ENCODE peak calls at places on chromosomes 6 and 20, in five cellular contexts. One of them, this sample, is unnamed.

GRCh38 chr20:8226106-8226505 is 94.0 kb downstream of the PLCB1 start:
- DNase-seq in H1: no peak
- DNase-seq in SK-N-SH: no peak
- DNase-seq in GM12892: no peak
- DNase-seq in K562: no peak
- DNase-seq in this sample: no peak

GRCh38 chr20:58439974-58440767 is 51.1 kb downstream of the VAPB start:
- DNase-seq in H1: no peak
- DNase-seq in SK-N-SH: no peak
- DNase-seq in GM12892: no peak
- DNase-seq in K562: no peak
- DNase-seq in this sample: no peak

GRCh38 chr20:18087054-18087453 is 29.3 kb upstream of the OVOL2 start:
- DNase-seq in H1: no peak
- DNase-seq in SK-N-SH: no peak
- DNase-seq in GM12892: no peak
- DNase-seq in K562: no peak
- DNase-seq in this sample: no peak

GRCh38 chr20:20664795-20665194 is 47.6 kb downstream of the RALGAPA2 start:
- DNase-seq in H1: no peak
- DNase-seq in SK-N-SH: peak
- DNase-seq in GM12892: no peak
- DNase-seq in K562: no peak
- DNase-seq in this sample: no peak

GRCh38 chr20:21396921-21397340 is 395 bp downstream of the NKX2-4 start:
- DNase-seq in H1: peak
- DNase-seq in SK-N-SH: peak
- DNase-seq in GM12892: no peak
- DNase-seq in K562: no peak
- DNase-seq in this sample: peak

GRCh38 chr6:43764767-43765166 is 5.2 kb upstream of the VEGFA start:
- DNase-seq in H1: no peak
- DNase-seq in SK-N-SH: no peak
- DNase-seq in GM12892: no peak
- DNase-seq in K562: no peak
- DNase-seq in this sample: no peak

GRCh38 chr6:84280030-84280429 is 52.6 kb upstream of the CEP162 start:
- DNase-seq in H1: no peak
- DNase-seq in SK-N-SH: no peak
- DNase-seq in GM12892: no peak
- DNase-seq in K562: no peak
- DNase-seq in this sample: no peak

GRCh38 chr6:43178951-43179830 is 2.8 kb upstream of the CUL9 start:
- DNase-seq in H1: no peak
- DNase-seq in SK-N-SH: no peak
- DNase-seq in GM12892: no peak
- DNase-seq in K562: peak
- DNase-seq in this sample: no peak

GRCh38 chr6:42128460-42129359 is 13.7 kb downstream of the C6orf132 start:
- DNase-seq in H1: no peak
- DNase-seq in SK-N-SH: no peak
- DNase-seq in GM12892: no peak
- DNase-seq in K562: peak
- DNase-seq in this sample: no peak

GRCh38 chr6:28330033-28330432 is 5.9 kb downstream of the ZSCAN31 start:
- DNase-seq in H1: no peak
- DNase-seq in SK-N-SH: no peak
- DNase-seq in GM12892: no peak
- DNase-seq in K562: no peak
- DNase-seq in this sample: no peak

GRCh38 chr20:49729780-49730179 is 16.1 kb upstream of the B4GALT5 start:
- DNase-seq in H1: no peak
- DNase-seq in SK-N-SH: no peak
- DNase-seq in GM12892: no peak
- DNase-seq in K562: no peak
- DNase-seq in this sample: no peak

GRCh38 chr20:45128066-45128465 is 3.8 kb upstream of the WFDC12 start:
- DNase-seq in H1: no peak
- DNase-seq in SK-N-SH: no peak
- DNase-seq in GM12892: no peak
- DNase-seq in K562: no peak
- DNase-seq in this sample: no peak

GRCh38 chr6:53159558-53159957 is 10.9 kb upstream of the GCM1 start:
- DNase-seq in H1: no peak
- DNase-seq in SK-N-SH: no peak
- DNase-seq in GM12892: no peak
- DNase-seq in K562: no peak
- DNase-seq in this sample: no peak

GRCh38 chr6:168015492-168016175 is 18.2 kb downstream of the KIF25 start:
- DNase-seq in H1: peak
- DNase-seq in SK-N-SH: no peak
- DNase-seq in GM12892: no peak
- DNase-seq in K562: no peak
- DNase-seq in this sample: no peak

GRCh38 chr20:53763707-53764415 is 170.2 kb upstream of the ZNF217 start:
- DNase-seq in H1: peak
- DNase-seq in SK-N-SH: no peak
- DNase-seq in GM12892: no peak
- DNase-seq in K562: no peak
- DNase-seq in this sample: no peak

GRCh38 chr6:123418101-123418500 is 218.6 kb downstream of the TRDN start:
- DNase-seq in H1: no peak
- DNase-seq in SK-N-SH: no peak
- DNase-seq in GM12892: no peak
- DNase-seq in K562: no peak
- DNase-seq in this sample: no peak

GRCh38 chr20:64100946-64101688 is 6.2 kb downstream of the NPBWR2 start:
- DNase-seq in H1: no peak
- DNase-seq in SK-N-SH: no peak
- DNase-seq in GM12892: no peak
- DNase-seq in K562: no peak
- DNase-seq in this sample: no peak

GRCh38 chr20:14407336-14407735 is 69.9 kb upstream of the FLRT3 start:
- DNase-seq in H1: no peak
- DNase-seq in SK-N-SH: no peak
- DNase-seq in GM12892: no peak
- DNase-seq in K562: no peak
- DNase-seq in this sample: no peak

GRCh38 chr6:55694148-55694547 is 115.2 kb upstream of the HMGCLL1 start:
- DNase-seq in H1: peak
- DNase-seq in SK-N-SH: no peak
- DNase-seq in GM12892: no peak
- DNase-seq in K562: no peak
- DNase-seq in this sample: no peak

GRCh38 chr6:28940294-28940858 is 16.6 kb upstream of the TRIM27 start:
- DNase-seq in H1: peak
- DNase-seq in SK-N-SH: peak
- DNase-seq in GM12892: no peak
- DNase-seq in K562: peak
- DNase-seq in this sample: no peak

GRCh38 chr6:103983000-103983399 is 876.7 kb downstream of the HACE1 start:
- DNase-seq in H1: no peak
- DNase-seq in SK-N-SH: peak
- DNase-seq in GM12892: no peak
- DNase-seq in K562: no peak
- DNase-seq in this sample: no peak

GRCh38 chr6:68876792-68877493 is 241.9 kb downstream of the ADGRB3 start:
- DNase-seq in H1: no peak
- DNase-seq in SK-N-SH: no peak
- DNase-seq in GM12892: no peak
- DNase-seq in K562: no peak
- DNase-seq in this sample: no peak

GRCh38 chr6:35077006-35077712 is 64.0 kb downstream of the TCP11 start:
- DNase-seq in H1: no peak
- DNase-seq in SK-N-SH: no peak
- DNase-seq in GM12892: no peak
- DNase-seq in K562: no peak
- DNase-seq in this sample: no peak

GRCh38 chr6:5112065-5112799 is 27.1 kb downstream of the PPP1R3G start:
- DNase-seq in H1: no peak
- DNase-seq in SK-N-SH: no peak
- DNase-seq in GM12892: no peak
- DNase-seq in K562: no peak
- DNase-seq in this sample: no peak

DNA sequence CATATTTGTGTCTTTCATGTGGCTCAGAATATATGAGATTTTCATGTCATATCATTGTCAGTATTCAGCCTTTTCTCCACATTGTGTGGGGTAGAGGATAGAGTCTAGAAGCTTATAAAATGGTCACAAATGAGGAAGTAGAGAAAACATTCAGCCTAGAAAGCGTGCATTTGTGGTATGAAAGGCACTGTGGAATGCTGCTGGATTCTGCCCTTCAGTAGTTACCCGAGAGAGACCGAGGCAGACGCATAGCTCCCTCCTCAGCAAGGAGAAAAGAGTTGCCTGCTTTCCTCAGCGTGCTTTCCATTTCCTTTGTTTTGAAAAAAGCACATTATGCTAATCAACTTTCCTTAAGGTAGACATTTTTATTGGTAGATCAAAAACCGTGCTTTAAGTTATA is 28.7 kb downstream of the MYB start:
- DNase-seq in H1: no peak
- DNase-seq in SK-N-SH: no peak
- DNase-seq in GM12892: no peak
- DNase-seq in K562: no peak
- DNase-seq in this sample: no peak
- TF ChIP-seq TAF1 in H1: no peak
- TF ChIP-seq TAF1 in SK-N-SH: no peak
- TF ChIP-seq TAF1 in GM12892: no peak
- TF ChIP-seq TAF1 in K562: no peak
- TF ChIP-seq TAF1 in this sample: no peak

GRCh38 chr6:139763468-139764214 is 389.2 kb upstream of the CITED2 start:
- DNase-seq in H1: no peak
- DNase-seq in SK-N-SH: no peak
- DNase-seq in GM12892: no peak
- DNase-seq in K562: no peak
- DNase-seq in this sample: no peak

GRCh38 chr6:139768196-139768595 is 393.7 kb upstream of the CITED2 start:
- DNase-seq in H1: no peak
- DNase-seq in SK-N-SH: no peak
- DNase-seq in GM12892: no peak
- DNase-seq in K562: no peak
- DNase-seq in this sample: no peak

GRCh38 chr6:139766796-139767195 is 392.3 kb upstream of the CITED2 start:
- DNase-seq in H1: no peak
- DNase-seq in SK-N-SH: no peak
- DNase-seq in GM12892: no peak
- DNase-seq in K562: no peak
- DNase-seq in this sample: no peak

GRCh38 chr6:139764498-139764986 is 390.1 kb upstream of the CITED2 start:
- DNase-seq in H1: no peak
- DNase-seq in SK-N-SH: no peak
- DNase-seq in GM12892: no peak
- DNase-seq in K562: peak
- DNase-seq in this sample: no peak

GRCh38 chr6:139765825-139766285 is 391.4 kb upstream of the CITED2 start:
- DNase-seq in H1: no peak
- DNase-seq in SK-N-SH: no peak
- DNase-seq in GM12892: no peak
- DNase-seq in K562: peak
- DNase-seq in this sample: no peak
- TF ChIP-seq TAF1 in H1: no peak
- TF ChIP-seq TAF1 in SK-N-SH: no peak
- TF ChIP-seq TAF1 in GM12892: no peak
- TF ChIP-seq TAF1 in K562: no peak
- TF ChIP-seq TAF1 in this sample: no peak

GRCh38 chr6:40082278-40083043 is 148.2 kb upstream of the MOCS1 start:
- DNase-seq in H1: no peak
- DNase-seq in SK-N-SH: no peak
- DNase-seq in GM12892: no peak
- DNase-seq in K562: no peak
- DNase-seq in this sample: no peak
- TF ChIP-seq TAF1 in H1: no peak
- TF ChIP-seq TAF1 in SK-N-SH: no peak
- TF ChIP-seq TAF1 in GM12892: no peak
- TF ChIP-seq TAF1 in K562: no peak
- TF ChIP-seq TAF1 in this sample: no peak

GRCh38 chr20:33352258-33353012 is 48.9 kb downstream of the CDK5RAP1 start:
- DNase-seq in H1: no peak
- DNase-seq in SK-N-SH: no peak
- DNase-seq in GM12892: no peak
- DNase-seq in K562: no peak
- DNase-seq in this sample: no peak
- TF ChIP-seq TAF1 in H1: no peak
- TF ChIP-seq TAF1 in SK-N-SH: no peak
- TF ChIP-seq TAF1 in GM12892: no peak
- TF ChIP-seq TAF1 in K562: no peak
- TF ChIP-seq TAF1 in this sample: no peak

GRCh38 chr6:130018830-130019795 is 732 bp downstream of the L3MBTL3 start:
- DNase-seq in H1: peak
- DNase-seq in SK-N-SH: peak
- DNase-seq in GM12892: peak
- DNase-seq in K562: peak
- DNase-seq in this sample: peak

GRCh38 chr6:130020892-130021483 is 2.6 kb downstream of the L3MBTL3 start:
- DNase-seq in H1: peak
- DNase-seq in SK-N-SH: peak
- DNase-seq in GM12892: peak
- DNase-seq in K562: peak
- DNase-seq in this sample: peak

GRCh38 chr6:130019796-130020105 is 1.4 kb downstream of the L3MBTL3 start:
- DNase-seq in H1: no peak
- DNase-seq in SK-N-SH: peak
- DNase-seq in GM12892: no peak
- DNase-seq in K562: peak
- DNase-seq in this sample: peak

GRCh38 chr6:130018292-130018829 is at the start of gene L3MBTL3:
- DNase-seq in H1: peak
- DNase-seq in SK-N-SH: peak
- DNase-seq in GM12892: peak
- DNase-seq in K562: peak
- DNase-seq in this sample: peak

DNA sequence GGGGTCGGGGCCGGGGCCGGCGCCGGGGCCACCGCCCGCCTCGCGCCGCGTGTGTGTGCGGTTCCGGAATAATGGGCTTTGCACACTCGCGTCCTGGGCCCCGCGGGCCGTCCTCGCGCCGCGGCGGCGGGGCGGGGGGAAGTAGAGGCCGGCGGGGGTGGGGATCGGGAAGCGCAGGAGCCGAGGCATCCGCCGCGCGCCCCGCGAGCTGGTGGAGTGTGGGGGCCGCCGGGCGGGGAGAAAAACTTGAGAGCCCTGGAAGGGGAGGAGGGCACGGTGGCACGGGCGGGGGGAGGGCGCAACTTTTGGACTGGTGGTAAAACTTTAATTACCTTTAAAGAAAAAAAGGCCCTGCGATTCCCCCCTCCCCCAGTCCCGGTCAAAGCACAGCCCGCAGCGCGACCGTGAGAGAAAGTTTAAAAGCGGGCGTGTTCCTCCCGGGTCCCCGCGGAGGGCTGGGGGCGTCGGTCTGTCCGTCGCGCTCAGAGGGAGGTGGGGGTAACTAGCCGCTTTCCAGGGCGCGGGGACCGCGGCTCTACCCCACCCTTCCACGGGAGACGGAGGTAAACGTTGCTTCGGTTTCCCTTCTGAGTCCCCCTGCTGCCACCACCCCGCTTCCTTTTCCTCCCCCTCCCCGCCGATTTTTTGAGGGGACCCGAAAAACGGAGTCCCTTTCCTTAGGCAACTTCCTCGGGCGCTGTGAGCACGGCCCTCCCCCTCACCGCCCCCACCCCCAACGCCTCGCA is 1.9 kb downstream of the L3MBTL3 start:
- DNase-seq in H1: peak
- DNase-seq in SK-N-SH: peak
- DNase-seq in GM12892: peak
- DNase-seq in K562: peak
- DNase-seq in this sample: peak
- TF ChIP-seq TAF1 in H1: no peak
- TF ChIP-seq TAF1 in SK-N-SH: peak
- TF ChIP-seq TAF1 in GM12892: no peak
- TF ChIP-seq TAF1 in K562: peak
- TF ChIP-seq TAF1 in this sample: no peak